ENCODE peak calls at places on chromosomes 11 and 22, in nine cellular contexts. One of them, this sample, is unnamed.

GRCh38 chr22:27097933-27098332 is 440.5 kb downstream of the MIAT start:
- DNase-seq in stimulated activated CD4-positive, alpha-beta T cell treated with anti-CD3 and anti-CD28 coated beads, Interleukin-4, amount 100 ng/mL, for 48 hours: no peak
- DNase-seq in RWPE1: no peak
- DNase-seq in retinal pigment epithelial cell: no peak
- DNase-seq in HEK293T: no peak
- DNase-seq in HuH-7: no peak
- DNase-seq in GM03348: peak; percentile 44
- DNase-seq in Calu3: no peak
- DNase-seq in stromal cell of bone marrow: no peak
- DNase-seq in this sample: no peak

GRCh38 chr11:10379871-10380568 is 75.0 kb upstream of the AMPD3 start:
- DNase-seq in stimulated activated CD4-positive, alpha-beta T cell treated with anti-CD3 and anti-CD28 coated beads, Interleukin-4, amount 100 ng/mL, for 48 hours: no peak
- DNase-seq in retinal pigment epithelial cell: no peak
- DNase-seq in HuH-7: no peak
- DNase-seq in HEK293T: no peak
- DNase-seq in GM03348: no peak
- DNase-seq in RWPE1: no peak
- DNase-seq in Calu3: no peak
- DNase-seq in stromal cell of bone marrow: no peak
- DNase-seq in this sample: no peak

GRCh38 chr22:26559961-26560575 is 29.9 kb downstream of the TPST2 start:
- DNase-seq in RWPE1: no peak
- DNase-seq in stimulated activated CD4-positive, alpha-beta T cell treated with anti-CD3 and anti-CD28 coated beads, Interleukin-4, amount 100 ng/mL, for 48 hours: no peak
- DNase-seq in HEK293T: no peak
- DNase-seq in HuH-7: no peak
- DNase-seq in retinal pigment epithelial cell: no peak
- DNase-seq in stromal cell of bone marrow: no peak
- DNase-seq in GM03348: no peak
- DNase-seq in Calu3: no peak
- DNase-seq in this sample: no peak

GRCh38 chr22:43530864-43531201 is 119.0 kb downstream of the MPPED1 start:
- DNase-seq in HuH-7: no peak
- DNase-seq in stromal cell of bone marrow: no peak
- DNase-seq in HEK293T: no peak
- DNase-seq in retinal pigment epithelial cell: no peak
- DNase-seq in RWPE1: peak; percentile 20
- DNase-seq in Calu3: no peak
- DNase-seq in GM03348: no peak
- DNase-seq in stimulated activated CD4-positive, alpha-beta T cell treated with anti-CD3 and anti-CD28 coated beads, Interleukin-4, amount 100 ng/mL, for 48 hours: no peak
- DNase-seq in this sample: no peak

GRCh38 chr11:75105462-75105925 is 8.8 kb upstream of the OR2AT4 start:
- DNase-seq in RWPE1: no peak
- DNase-seq in HEK293T: peak; percentile 17
- DNase-seq in Calu3: no peak
- DNase-seq in GM03348: no peak
- DNase-seq in stromal cell of bone marrow: no peak
- DNase-seq in retinal pigment epithelial cell: no peak
- DNase-seq in stimulated activated CD4-positive, alpha-beta T cell treated with anti-CD3 and anti-CD28 coated beads, Interleukin-4, amount 100 ng/mL, for 48 hours: no peak
- DNase-seq in HuH-7: no peak
- DNase-seq in this sample: no peak

GRCh38 chr11:131025421-131026126 is 109.3 kb upstream of the SNX19 start:
- DNase-seq in Calu3: no peak
- DNase-seq in GM03348: no peak
- DNase-seq in retinal pigment epithelial cell: peak; percentile 6
- DNase-seq in stromal cell of bone marrow: no peak
- DNase-seq in HuH-7: no peak
- DNase-seq in RWPE1: no peak
- DNase-seq in HEK293T: no peak
- DNase-seq in stimulated activated CD4-positive, alpha-beta T cell treated with anti-CD3 and anti-CD28 coated beads, Interleukin-4, amount 100 ng/mL, for 48 hours: no peak
- DNase-seq in this sample: no peak

GRCh38 chr11:31817621-31818493 is 6.7 kb upstream of the PAX6 start:
- DNase-seq in RWPE1: no peak
- DNase-seq in stimulated activated CD4-positive, alpha-beta T cell treated with anti-CD3 and anti-CD28 coated beads, Interleukin-4, amount 100 ng/mL, for 48 hours: no peak
- DNase-seq in stromal cell of bone marrow: no peak
- DNase-seq in HuH-7: peak; percentile 9
- DNase-seq in retinal pigment epithelial cell: no peak
- DNase-seq in Calu3: no peak
- DNase-seq in GM03348: no peak
- DNase-seq in HEK293T: no peak
- DNase-seq in this sample: no peak

GRCh38 chr22:43876866-43877509 is 14.7 kb upstream of the SULT4A1 start:
- DNase-seq in Calu3: no peak
- DNase-seq in stimulated activated CD4-positive, alpha-beta T cell treated with anti-CD3 and anti-CD28 coated beads, Interleukin-4, amount 100 ng/mL, for 48 hours: no peak
- DNase-seq in HEK293T: no peak
- DNase-seq in retinal pigment epithelial cell: no peak
- DNase-seq in RWPE1: no peak
- DNase-seq in GM03348: no peak
- DNase-seq in stromal cell of bone marrow: no peak
- DNase-seq in HuH-7: no peak
- DNase-seq in this sample: no peak

GRCh38 chr11:64204464-64204989 is 2.0 kb upstream of the FERMT3 start:
- DNase-seq in stromal cell of bone marrow: peak; percentile 91
- DNase-seq in retinal pigment epithelial cell: peak; percentile 82
- DNase-seq in Calu3: peak; percentile 78
- DNase-seq in HuH-7: peak; percentile 73
- DNase-seq in HEK293T: peak; percentile 78
- DNase-seq in RWPE1: peak; percentile 89
- DNase-seq in stimulated activated CD4-positive, alpha-beta T cell treated with anti-CD3 and anti-CD28 coated beads, Interleukin-4, amount 100 ng/mL, for 48 hours: peak; percentile 63
- DNase-seq in GM03348: peak; percentile 93
- DNase-seq in this sample: no peak

GRCh38 chr11:76543006-76543703 is 98.3 kb downstream of the EMSY start:
- DNase-seq in stromal cell of bone marrow: no peak
- DNase-seq in HEK293T: no peak
- DNase-seq in HuH-7: no peak
- DNase-seq in stimulated activated CD4-positive, alpha-beta T cell treated with anti-CD3 and anti-CD28 coated beads, Interleukin-4, amount 100 ng/mL, for 48 hours: no peak
- DNase-seq in GM03348: no peak
- DNase-seq in Calu3: no peak
- DNase-seq in retinal pigment epithelial cell: no peak
- DNase-seq in RWPE1: no peak
- DNase-seq in this sample: no peak

GRCh38 chr11:17272823-17273222 is 3.7 kb upstream of the NUCB2 start:
- DNase-seq in GM03348: no peak
- DNase-seq in Calu3: no peak
- DNase-seq in stromal cell of bone marrow: no peak
- DNase-seq in RWPE1: no peak
- DNase-seq in retinal pigment epithelial cell: no peak
- DNase-seq in stimulated activated CD4-positive, alpha-beta T cell treated with anti-CD3 and anti-CD28 coated beads, Interleukin-4, amount 100 ng/mL, for 48 hours: no peak
- DNase-seq in HEK293T: no peak
- DNase-seq in HuH-7: no peak
- DNase-seq in this sample: no peak

GRCh38 chr22:37701121-37701786 is 4.4 kb downstream of the TRIOBP start:
- DNase-seq in Calu3: no peak
- DNase-seq in HEK293T: no peak
- DNase-seq in GM03348: no peak
- DNase-seq in stromal cell of bone marrow: no peak
- DNase-seq in stimulated activated CD4-positive, alpha-beta T cell treated with anti-CD3 and anti-CD28 coated beads, Interleukin-4, amount 100 ng/mL, for 48 hours: no peak
- DNase-seq in HuH-7: no peak
- DNase-seq in retinal pigment epithelial cell: no peak
- DNase-seq in RWPE1: no peak
- DNase-seq in this sample: no peak

GRCh38 chr22:21628386-21629261 is 1.2 kb downstream of the YDJC start:
- DNase-seq in RWPE1: no peak
- DNase-seq in GM03348: no peak
- DNase-seq in HuH-7: no peak
- DNase-seq in retinal pigment epithelial cell: no peak
- DNase-seq in Calu3: no peak
- DNase-seq in stimulated activated CD4-positive, alpha-beta T cell treated with anti-CD3 and anti-CD28 coated beads, Interleukin-4, amount 100 ng/mL, for 48 hours: no peak
- DNase-seq in stromal cell of bone marrow: no peak
- DNase-seq in HEK293T: no peak
- DNase-seq in this sample: no peak

GRCh38 chr11:45501980-45502545 is 163.4 kb downstream of the CHST1 start:
- DNase-seq in stimulated activated CD4-positive, alpha-beta T cell treated with anti-CD3 and anti-CD28 coated beads, Interleukin-4, amount 100 ng/mL, for 48 hours: no peak
- DNase-seq in retinal pigment epithelial cell: no peak
- DNase-seq in Calu3: no peak
- DNase-seq in GM03348: no peak
- DNase-seq in HEK293T: no peak
- DNase-seq in RWPE1: no peak
- DNase-seq in HuH-7: no peak
- DNase-seq in stromal cell of bone marrow: no peak
- DNase-seq in this sample: no peak

GRCh38 chr11:28966951-28967350 is 858.8 kb downstream of the METTL15 start:
- DNase-seq in Calu3: no peak
- DNase-seq in stromal cell of bone marrow: no peak
- DNase-seq in retinal pigment epithelial cell: no peak
- DNase-seq in GM03348: no peak
- DNase-seq in stimulated activated CD4-positive, alpha-beta T cell treated with anti-CD3 and anti-CD28 coated beads, Interleukin-4, amount 100 ng/mL, for 48 hours: no peak
- DNase-seq in RWPE1: no peak
- DNase-seq in HEK293T: no peak
- DNase-seq in HuH-7: no peak
- DNase-seq in this sample: no peak

GRCh38 chr22:49053574-49053973 is 774.1 kb downstream of the BRD1 start:
- DNase-seq in retinal pigment epithelial cell: no peak
- DNase-seq in HuH-7: no peak
- DNase-seq in HEK293T: no peak
- DNase-seq in GM03348: no peak
- DNase-seq in stimulated activated CD4-positive, alpha-beta T cell treated with anti-CD3 and anti-CD28 coated beads, Interleukin-4, amount 100 ng/mL, for 48 hours: no peak
- DNase-seq in Calu3: no peak
- DNase-seq in stromal cell of bone marrow: no peak
- DNase-seq in RWPE1: no peak
- DNase-seq in this sample: no peak

GRCh38 chr11:65014146-65014960 is at the start of gene ARL2:
- DNase-seq in RWPE1: peak; percentile 77
- DNase-seq in GM03348: peak; percentile 94
- DNase-seq in stromal cell of bone marrow: no peak
- DNase-seq in retinal pigment epithelial cell: no peak
- DNase-seq in HEK293T: no peak
- DNase-seq in Calu3: no peak
- DNase-seq in HuH-7: peak; percentile 84
- DNase-seq in stimulated activated CD4-positive, alpha-beta T cell treated with anti-CD3 and anti-CD28 coated beads, Interleukin-4, amount 100 ng/mL, for 48 hours: peak; percentile 70
- DNase-seq in this sample: peak; percentile 78

GRCh38 chr11:22193348-22194051 is 615 bp downstream of the ANO5 start:
- DNase-seq in RWPE1: no peak
- DNase-seq in retinal pigment epithelial cell: no peak
- DNase-seq in stromal cell of bone marrow: no peak
- DNase-seq in GM03348: peak; percentile 12
- DNase-seq in HuH-7: peak; percentile 22
- DNase-seq in HEK293T: peak; percentile 37
- DNase-seq in stimulated activated CD4-positive, alpha-beta T cell treated with anti-CD3 and anti-CD28 coated beads, Interleukin-4, amount 100 ng/mL, for 48 hours: no peak
- DNase-seq in Calu3: peak; percentile 27
- DNase-seq in this sample: no peak

GRCh38 chr22:21444701-21445436 is 22.3 kb upstream of the TMEM191C start:
- DNase-seq in stromal cell of bone marrow: no peak
- DNase-seq in HEK293T: no peak
- DNase-seq in HuH-7: no peak
- DNase-seq in RWPE1: no peak
- DNase-seq in retinal pigment epithelial cell: no peak
- DNase-seq in stimulated activated CD4-positive, alpha-beta T cell treated with anti-CD3 and anti-CD28 coated beads, Interleukin-4, amount 100 ng/mL, for 48 hours: no peak
- DNase-seq in Calu3: no peak
- DNase-seq in GM03348: no peak
- DNase-seq in this sample: no peak

GRCh38 chr11:71339178-71339881 is 87.0 kb upstream of the SHANK2 start:
- DNase-seq in RWPE1: peak; percentile 64
- DNase-seq in HuH-7: no peak
- DNase-seq in HEK293T: no peak
- DNase-seq in Calu3: no peak
- DNase-seq in stimulated activated CD4-positive, alpha-beta T cell treated with anti-CD3 and anti-CD28 coated beads, Interleukin-4, amount 100 ng/mL, for 48 hours: no peak
- DNase-seq in GM03348: peak; percentile 52
- DNase-seq in stromal cell of bone marrow: no peak
- DNase-seq in retinal pigment epithelial cell: no peak
- DNase-seq in this sample: no peak

GRCh38 chr11:65927904-65928397 is 8.7 kb downstream of the DRAP1 start:
- DNase-seq in Calu3: no peak
- DNase-seq in stromal cell of bone marrow: no peak
- DNase-seq in GM03348: no peak
- DNase-seq in retinal pigment epithelial cell: no peak
- DNase-seq in HEK293T: no peak
- DNase-seq in HuH-7: no peak
- DNase-seq in RWPE1: no peak
- DNase-seq in stimulated activated CD4-positive, alpha-beta T cell treated with anti-CD3 and anti-CD28 coated beads, Interleukin-4, amount 100 ng/mL, for 48 hours: peak; percentile 59
- DNase-seq in this sample: peak; percentile 76

GRCh38 chr11:20157768-20158167 is 2.5 kb downstream of the DBX1 start:
- DNase-seq in stimulated activated CD4-positive, alpha-beta T cell treated with anti-CD3 and anti-CD28 coated beads, Interleukin-4, amount 100 ng/mL, for 48 hours: no peak
- DNase-seq in retinal pigment epithelial cell: no peak
- DNase-seq in RWPE1: no peak
- DNase-seq in HuH-7: no peak
- DNase-seq in stromal cell of bone marrow: no peak
- DNase-seq in GM03348: no peak
- DNase-seq in HEK293T: no peak
- DNase-seq in Calu3: no peak
- DNase-seq in this sample: no peak

GRCh38 chr11:114179234-114179941 is 116.8 kb upstream of the NNMT start:
- DNase-seq in RWPE1: no peak
- DNase-seq in HuH-7: no peak
- DNase-seq in HEK293T: no peak
- DNase-seq in stimulated activated CD4-positive, alpha-beta T cell treated with anti-CD3 and anti-CD28 coated beads, Interleukin-4, amount 100 ng/mL, for 48 hours: no peak
- DNase-seq in stromal cell of bone marrow: no peak
- DNase-seq in Calu3: no peak
- DNase-seq in GM03348: no peak
- DNase-seq in retinal pigment epithelial cell: no peak
- DNase-seq in this sample: no peak

GRCh38 chr22:31680764-31681624 is 19.0 kb upstream of the PISD start:
- DNase-seq in Calu3: no peak
- DNase-seq in HEK293T: no peak
- DNase-seq in RWPE1: no peak
- DNase-seq in GM03348: peak; percentile 68
- DNase-seq in stimulated activated CD4-positive, alpha-beta T cell treated with anti-CD3 and anti-CD28 coated beads, Interleukin-4, amount 100 ng/mL, for 48 hours: no peak
- DNase-seq in stromal cell of bone marrow: peak; percentile 47
- DNase-seq in retinal pigment epithelial cell: peak; percentile 18
- DNase-seq in HuH-7: no peak
- DNase-seq in this sample: no peak

GRCh38 chr11:86947541-86947940 is 7.7 kb downstream of the FZD4 start:
- DNase-seq in HuH-7: no peak
- DNase-seq in stromal cell of bone marrow: no peak
- DNase-seq in GM03348: peak; percentile 27
- DNase-seq in RWPE1: no peak
- DNase-seq in retinal pigment epithelial cell: no peak
- DNase-seq in HEK293T: no peak
- DNase-seq in stimulated activated CD4-positive, alpha-beta T cell treated with anti-CD3 and anti-CD28 coated beads, Interleukin-4, amount 100 ng/mL, for 48 hours: no peak
- DNase-seq in Calu3: no peak
- DNase-seq in this sample: no peak

GRCh38 chr11:117490911-117491310 is 163.3 kb downstream of the CEP164 start:
- DNase-seq in retinal pigment epithelial cell: no peak
- DNase-seq in RWPE1: no peak
- DNase-seq in stromal cell of bone marrow: no peak
- DNase-seq in HuH-7: no peak
- DNase-seq in GM03348: no peak
- DNase-seq in HEK293T: no peak
- DNase-seq in Calu3: no peak
- DNase-seq in stimulated activated CD4-positive, alpha-beta T cell treated with anti-CD3 and anti-CD28 coated beads, Interleukin-4, amount 100 ng/mL, for 48 hours: no peak
- DNase-seq in this sample: no peak

GRCh38 chr11:18064450-18065048 is 18.5 kb upstream of the TPH1 start:
- DNase-seq in HuH-7: no peak
- DNase-seq in stimulated activated CD4-positive, alpha-beta T cell treated with anti-CD3 and anti-CD28 coated beads, Interleukin-4, amount 100 ng/mL, for 48 hours: no peak
- DNase-seq in HEK293T: no peak
- DNase-seq in GM03348: no peak
- DNase-seq in Calu3: no peak
- DNase-seq in stromal cell of bone marrow: no peak
- DNase-seq in RWPE1: no peak
- DNase-seq in retinal pigment epithelial cell: no peak
- DNase-seq in this sample: no peak

GRCh38 chr11:10265936-10266335 is 28.1 kb downstream of the SBF2 start:
- DNase-seq in retinal pigment epithelial cell: peak; percentile 51
- DNase-seq in RWPE1: no peak
- DNase-seq in GM03348: no peak
- DNase-seq in Calu3: no peak
- DNase-seq in HuH-7: no peak
- DNase-seq in stimulated activated CD4-positive, alpha-beta T cell treated with anti-CD3 and anti-CD28 coated beads, Interleukin-4, amount 100 ng/mL, for 48 hours: no peak
- DNase-seq in HEK293T: no peak
- DNase-seq in stromal cell of bone marrow: no peak
- DNase-seq in this sample: no peak

GRCh38 chr11:66076561-66076960 is 6.5 kb downstream of the PACS1 start:
- DNase-seq in HuH-7: no peak
- DNase-seq in HEK293T: no peak
- DNase-seq in stromal cell of bone marrow: no peak
- DNase-seq in Calu3: no peak
- DNase-seq in RWPE1: no peak
- DNase-seq in retinal pigment epithelial cell: no peak
- DNase-seq in GM03348: no peak
- DNase-seq in stimulated activated CD4-positive, alpha-beta T cell treated with anti-CD3 and anti-CD28 coated beads, Interleukin-4, amount 100 ng/mL, for 48 hours: no peak
- DNase-seq in this sample: no peak

GRCh38 chr11:86274503-86274902 is 27.5 kb upstream of the HIKESHI start:
- DNase-seq in stromal cell of bone marrow: no peak
- DNase-seq in RWPE1: no peak
- DNase-seq in Calu3: no peak
- DNase-seq in GM03348: no peak
- DNase-seq in HuH-7: no peak
- DNase-seq in HEK293T: peak; percentile 16
- DNase-seq in stimulated activated CD4-positive, alpha-beta T cell treated with anti-CD3 and anti-CD28 coated beads, Interleukin-4, amount 100 ng/mL, for 48 hours: no peak
- DNase-seq in retinal pigment epithelial cell: no peak
- DNase-seq in this sample: no peak

GRCh38 chr11:1649021-1649420 is 19.4 kb downstream of the KRTAP5-5 start:
- DNase-seq in stromal cell of bone marrow: no peak
- DNase-seq in Calu3: no peak
- DNase-seq in HuH-7: no peak
- DNase-seq in retinal pigment epithelial cell: no peak
- DNase-seq in GM03348: no peak
- DNase-seq in RWPE1: no peak
- DNase-seq in HEK293T: no peak
- DNase-seq in stimulated activated CD4-positive, alpha-beta T cell treated with anti-CD3 and anti-CD28 coated beads, Interleukin-4, amount 100 ng/mL, for 48 hours: no peak
- DNase-seq in this sample: no peak

This sample was measured in GM18507.